ENCODE peak calls at places on chromosomes 1 and 21, in eight cellular contexts. V, J, F, E, I, R, C and B are unnamed samples. For H3K9me3, the result is how much of the 10 kb centered on the place peaks cover.

GRCh38 chr1:27137022-27137542 is 17.8 kb downstream of the SLC9A1 start:
- DNase-seq in J (no peak), V (no peak), I (no peak), R (peak), F (no peak), C (peak), E (no peak), B (no peak)

GRCh38 chr1:76607712-76608111 is 259.6 kb upstream of the ST6GALNAC5 start:
- DNase-seq in J (no peak), R (no peak), E (no peak), C (peak), V (no peak), I (no peak), F (no peak), B (no peak)

GRCh38 chr1:59619576-59619975 is 195.2 kb upstream of the HOOK1 start:
- DNase-seq in F (no peak), V (no peak), I (no peak), R (no peak), C (no peak), J (no peak), E (no peak), B (no peak)

GRCh38 chr1:6054596-6054995 is 8.9 kb downstream of the KCNAB2 start:
- DNase-seq in I (no peak), E (no peak), V (no peak), C (no peak), R (no peak), F (no peak), J (no peak), B (no peak)

GRCh38 chr1:93029317-93029716 is 49.8 kb upstream of the MTF2 start:
- DNase-seq in R (no peak), J (no peak), V (no peak), C (no peak), I (no peak), F (no peak), E (no peak), B (no peak)

GRCh38 chr1:200488375-200489165 is 78.7 kb upstream of the ZNF281 start:
- DNase-seq in E (no peak), F (no peak), C (peak), J (peak), R (no peak), I (peak), V (peak), B (peak)

GRCh38 chr1:11051781-11052510 is 4.9 kb upstream of the MASP2 start:
- DNase-seq in J (no peak), R (no peak), V (no peak), F (no peak), C (no peak), I (no peak), E (no peak), B (peak)

GRCh38 chr1:54547601-54548388 is at the start of gene ACOT11:
- DNase-seq in J (no peak), I (no peak), C (peak), F (no peak), R (peak), V (peak), E (peak), B (peak)

GRCh38 chr1:234265321-234265720 is 107.9 kb upstream of the COA6 start:
- DNase-seq in E (no peak), V (no peak), F (no peak), R (no peak), I (no peak), C (no peak), J (no peak), B (no peak)

GRCh38 chr1:1422465-1423244 is 1.6 kb upstream of the ANKRD65 start:
- DNase-seq in C (no peak), J (peak), F (no peak), R (no peak), E (no peak), V (no peak), I (no peak), B (no peak)

GRCh38 chr21:32658524-32658923 is 46.3 kb upstream of the CFAP298 start:
- DNase-seq in I (no peak), F (no peak), R (no peak), V (no peak), E (no peak), J (no peak), C (no peak), B (no peak)
- H3K4me3 ChIP-seq in I (no peak), F (no peak), R (no peak), V (no peak), E (no peak), J (no peak), C (no peak), B (no peak)

GRCh38 chr21:45934071-45934470 is 47.5 kb upstream of the COL6A1 start:
- DNase-seq in E (no peak), R (no peak), V (no peak), I (no peak), C (no peak), J (no peak), F (no peak), B (no peak)

GRCh38 chr21:45935628-45936027 is 45.9 kb upstream of the COL6A1 start:
- DNase-seq in E (no peak), J (no peak), I (no peak), F (no peak), V (peak), C (no peak), R (peak), B (peak)

GRCh38 chr21:45932922-45933502 is 48.6 kb upstream of the COL6A1 start:
- DNase-seq in I (no peak), R (no peak), F (no peak), J (no peak), C (no peak), E (no peak), V (no peak), B (no peak)

GRCh38 chr21:45931397-45931969 is 50.1 kb upstream of the COL6A1 start:
- DNase-seq in I (no peak), V (no peak), R (no peak), C (no peak), F (no peak), J (no peak), E (no peak), B (no peak)

DNA sequence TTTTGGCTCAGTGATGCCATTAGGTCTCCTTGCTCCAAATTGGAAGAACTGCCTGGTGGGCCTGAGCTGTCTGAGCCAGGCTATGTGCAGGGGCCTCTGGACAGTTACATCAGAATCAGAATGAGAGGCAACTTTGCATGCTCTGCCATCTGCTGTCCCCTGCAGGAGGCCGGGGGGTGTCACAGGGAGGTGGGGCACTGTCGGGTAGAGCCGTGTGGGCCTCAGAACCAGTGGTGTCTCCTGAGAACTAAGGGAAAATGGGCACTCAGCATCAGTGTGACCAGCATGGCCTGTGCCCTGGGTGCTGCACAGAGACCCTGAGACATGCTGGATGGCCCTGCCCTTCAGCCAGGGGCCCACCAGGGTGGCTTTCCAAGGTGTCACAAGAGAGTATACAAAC is 47.0 kb upstream of the COL6A1 start:
- DNase-seq in C (no peak), J (no peak), R (no peak), F (no peak), E (no peak), I (no peak), V (no peak), B (no peak)
- H3K9me3 ChIP-seq in C (under half), J (under half), R (under half), F (under half), E (under half), I (under half), V (under half), B (under half)

DNA sequence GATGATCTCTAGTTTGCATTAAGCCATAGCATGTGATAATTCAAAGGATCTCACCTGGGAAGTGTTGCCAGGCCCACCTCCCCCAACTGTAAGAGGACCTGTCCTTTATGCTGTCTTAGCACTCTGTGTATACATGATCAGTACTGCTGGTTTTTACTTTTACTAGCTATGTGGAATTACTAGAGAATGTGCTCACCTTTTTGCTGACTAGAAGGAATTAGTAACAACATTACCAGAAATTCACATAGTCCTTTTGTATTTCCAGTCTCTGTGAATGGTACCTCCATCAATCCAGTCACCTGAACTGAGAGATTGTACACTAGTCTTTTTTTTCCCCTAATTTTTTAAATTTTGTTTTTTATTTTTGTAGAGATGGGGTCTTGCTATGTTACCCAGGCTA is 46.6 kb downstream of the EEIG2 start:
- DNase-seq in R (no peak), F (no peak), C (no peak), V (no peak), E (no peak), I (no peak), J (no peak), B (no peak)
- H3K4me3 ChIP-seq in R (no peak), F (no peak), C (no peak), V (no peak), E (no peak), I (no peak), J (no peak), B (no peak)

DNA sequence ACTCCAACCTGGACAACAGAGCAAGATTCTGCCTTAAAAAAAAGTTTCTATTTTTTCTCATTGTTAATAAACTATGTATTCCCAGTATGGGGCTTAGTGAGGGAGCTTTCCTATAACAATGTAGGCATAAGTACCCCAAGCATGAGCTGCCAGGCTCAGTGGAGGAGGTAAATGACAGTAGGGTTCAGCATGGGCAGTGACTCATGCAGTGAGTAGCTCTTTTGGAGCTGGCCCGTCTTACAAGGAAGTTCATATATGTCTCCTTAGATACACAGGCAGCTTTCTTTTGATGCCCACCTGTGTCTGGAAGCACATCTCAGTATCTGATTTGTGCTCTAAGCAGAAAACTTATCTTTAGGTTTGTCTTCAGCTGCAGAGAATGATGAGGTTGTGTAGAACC is 57.9 kb downstream of the ZNF678 start:
- DNase-seq in C (no peak), I (no peak), V (no peak), J (no peak), F (no peak), E (no peak), R (no peak), B (no peak)
- H3K9me3 ChIP-seq in C (half or more), I (half or more), V (under half), J (half or more), F (under half), E (under half), R (half or more), B (under half)